ENCODE peak calls at places on chromosome 5, in four cellular contexts. U is tibial nerve, D is HFF-Myc, L is fibroblast of mammary gland. E is an unnamed sample.
A peak's percentile ranks its signal among the peaks of the same experiment; 100 is the strongest.

GRCh38 chr5:41856644-41857491 is 13.4 kb downstream of the OXCT1 start:
- DNase-seq in U (no peak), L (peak; percentile 79), D (no peak), E (peak; percentile 87)

GRCh38 chr5:71937906-71938698 is 169.2 kb upstream of the MAP1B start:
- DNase-seq in L (no peak), U (no peak), D (no peak), E (no peak)

GRCh38 chr5:65213921-65214525 is 267.7 kb downstream of the ADAMTS6 start:
- DNase-seq in D (no peak), L (peak; percentile 54), U (no peak), E (peak; percentile 56)

GRCh38 chr5:128403350-128403749 is 134.7 kb downstream of the FBN2 start:
- DNase-seq in D (no peak), U (no peak), L (no peak), E (no peak)

GRCh38 chr5:112064956-112065355 is 308.0 kb upstream of the NREP start:
- DNase-seq in L (no peak), U (no peak), D (no peak), E (no peak)

GRCh38 chr5:180645609-180646204 is 3.7 kb downstream of the FLT4 start:
- DNase-seq in U (no peak), L (no peak), D (no peak), E (no peak)

GRCh38 chr5:13917061-13917460 is 27.4 kb downstream of the DNAH5 start:
- DNase-seq in D (no peak), L (no peak), U (no peak), E (no peak)

GRCh38 chr5:33212900-33213299 is 227.9 kb upstream of the TARS1 start:
- DNase-seq in U (no peak), D (no peak), L (no peak), E (no peak)

GRCh38 chr5:154086641-154087040 is 47.9 kb downstream of the MFAP3 start:
- DNase-seq in D (peak; percentile 5), U (no peak), L (peak; percentile 74), E (no peak)

GRCh38 chr5:57889558-57889957 is 406.9 kb upstream of the ACTBL2 start:
- DNase-seq in L (peak; percentile 46), U (no peak), D (peak; percentile 49), E (peak; percentile 68)

GRCh38 chr5:124746916-124747769 is 704 bp upstream of the ZNF608 start:
- DNase-seq in L (peak; percentile 95), D (peak; percentile 91), U (peak; percentile 76), E (peak; percentile 98)
- H3K4me3 ChIP-seq in L (peak overlapping the region; percentile 63), D (peak overlapping the region; percentile 62), U (peak overlapping the region; percentile 62), E (peak overlapping the region; percentile 76)

DNA sequence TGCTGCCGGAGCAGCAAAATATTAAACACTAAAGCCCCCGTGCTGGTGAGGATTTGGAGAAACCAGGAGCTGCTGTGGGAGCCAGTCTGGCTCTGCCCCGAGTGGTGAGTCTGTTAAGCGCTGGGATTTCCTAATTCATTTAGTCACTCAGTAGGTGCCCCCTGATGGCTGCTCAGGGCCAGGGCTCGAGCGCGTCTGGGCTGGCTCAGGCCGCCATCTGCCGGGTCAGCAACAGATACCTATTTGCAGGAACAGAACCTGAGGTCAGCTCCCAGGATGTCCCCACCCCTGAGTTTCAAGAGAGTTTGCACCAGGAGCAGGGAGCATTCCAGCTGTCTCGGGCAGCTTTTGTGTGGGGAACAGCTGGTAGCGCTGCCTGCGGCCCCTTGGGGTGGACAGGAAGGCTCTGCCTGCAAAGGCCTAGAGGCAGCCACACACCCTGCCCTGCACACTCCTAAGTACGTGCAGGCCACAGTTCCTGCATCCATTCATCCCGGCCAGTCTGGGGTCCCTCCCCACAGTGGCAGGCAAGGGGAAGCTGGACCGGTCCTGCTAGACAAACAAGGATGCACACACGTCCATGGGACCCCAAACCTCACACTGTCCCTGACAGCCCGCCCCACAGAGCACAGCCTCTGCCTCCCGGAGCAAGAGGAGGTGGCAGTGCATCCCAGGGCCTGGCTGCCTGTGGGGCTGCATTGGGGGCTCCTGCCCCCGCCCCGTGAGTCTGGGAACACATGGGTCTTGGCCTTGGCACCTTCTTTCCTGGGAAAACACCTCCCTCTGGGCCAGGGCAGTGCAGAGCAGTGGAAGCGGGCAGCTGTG is 83.7 kb downstream of the ADAMTS2 start:
- DNase-seq in D (no peak), U (no peak), L (peak; percentile 50), E (peak; percentile 33)
- TF ChIP-seq CTCF in D (peak; percentile 43), U (no peak), L (peak; percentile 30), E (peak; percentile 18)

GRCh38 chr5:10629661-10630060 is 65.8 kb downstream of the ANKRD33B start:
- DNase-seq in U (no peak), L (no peak), D (no peak), E (no peak)

GRCh38 chr5:10630126-10630525 is 66.3 kb downstream of the ANKRD33B start:
- DNase-seq in L (no peak), U (no peak), D (no peak), E (no peak)

GRCh38 chr5:10632110-10632903 is 68.4 kb downstream of the ANKRD33B start:
- DNase-seq in L (peak; percentile 83), D (no peak), U (no peak), E (no peak)

GRCh38 chr5:10633271-10634049 is 69.6 kb downstream of the ANKRD33B start:
- DNase-seq in U (no peak), L (no peak), D (no peak), E (no peak)

GRCh38 chr5:10631597-10631996 is 67.7 kb downstream of the ANKRD33B start:
- DNase-seq in D (no peak), L (no peak), U (no peak), E (no peak)
- H3K4me3 ChIP-seq in D (no peak overlapping the region), L (no peak overlapping the region), U (no peak overlapping the region), E (no peak overlapping the region)

DNA sequence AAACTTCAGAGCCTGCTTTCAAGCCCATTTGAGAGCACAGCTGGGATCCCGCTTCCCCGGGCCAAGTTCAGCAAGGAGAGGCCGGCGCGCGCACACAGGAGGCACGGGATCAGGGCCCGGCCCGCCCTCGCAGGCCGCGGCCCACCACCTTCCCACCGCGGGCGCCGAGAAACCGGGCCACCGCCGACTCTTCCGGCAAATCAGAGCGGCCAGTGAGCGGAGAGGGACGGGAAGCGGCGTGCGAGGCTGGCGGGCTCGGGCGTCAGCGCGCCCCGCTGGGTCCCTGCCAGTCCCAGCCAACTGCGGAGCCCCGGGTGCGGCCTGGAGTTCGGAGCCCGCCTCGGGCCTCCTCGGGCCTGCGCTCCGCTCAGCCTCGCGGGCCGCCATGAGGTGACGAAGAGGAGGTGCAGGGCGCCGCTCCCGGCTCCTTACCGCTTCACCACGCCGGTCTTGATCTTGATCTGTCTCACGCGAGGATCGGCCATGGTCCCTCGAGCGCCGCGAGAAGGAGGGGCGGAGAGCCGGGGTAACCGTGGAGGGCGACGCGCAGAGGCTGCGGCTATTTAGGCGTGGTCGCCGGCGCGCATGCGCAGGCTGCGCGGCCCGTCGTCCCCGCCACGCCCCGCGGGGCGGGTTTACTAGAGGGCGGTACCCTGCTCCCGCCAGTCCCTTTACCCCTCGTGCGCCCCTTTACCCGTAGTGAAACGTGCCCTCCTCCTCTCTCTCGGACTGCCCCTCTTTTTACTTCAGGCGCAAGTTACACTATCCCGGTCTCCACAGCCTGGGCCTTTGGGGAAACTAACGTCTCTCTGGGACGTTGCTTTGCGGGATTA is at the start of gene TBCA:
- DNase-seq in L (peak; percentile 89), D (peak; percentile 59), U (peak; percentile 65), E (peak; percentile 95)
- TF ChIP-seq CTCF in L (no peak), D (no peak), U (peak; percentile 63), E (no peak)

GRCh38 chr5:174720612-174721521 is 3.5 kb upstream of the MSX2 start:
- DNase-seq in U (no peak), D (no peak), L (no peak), E (no peak)
- H3K4me3 ChIP-seq in U (peak overlapping the region; percentile 2), D (no peak overlapping the region), L (no peak overlapping the region), E (no peak overlapping the region)

DNA sequence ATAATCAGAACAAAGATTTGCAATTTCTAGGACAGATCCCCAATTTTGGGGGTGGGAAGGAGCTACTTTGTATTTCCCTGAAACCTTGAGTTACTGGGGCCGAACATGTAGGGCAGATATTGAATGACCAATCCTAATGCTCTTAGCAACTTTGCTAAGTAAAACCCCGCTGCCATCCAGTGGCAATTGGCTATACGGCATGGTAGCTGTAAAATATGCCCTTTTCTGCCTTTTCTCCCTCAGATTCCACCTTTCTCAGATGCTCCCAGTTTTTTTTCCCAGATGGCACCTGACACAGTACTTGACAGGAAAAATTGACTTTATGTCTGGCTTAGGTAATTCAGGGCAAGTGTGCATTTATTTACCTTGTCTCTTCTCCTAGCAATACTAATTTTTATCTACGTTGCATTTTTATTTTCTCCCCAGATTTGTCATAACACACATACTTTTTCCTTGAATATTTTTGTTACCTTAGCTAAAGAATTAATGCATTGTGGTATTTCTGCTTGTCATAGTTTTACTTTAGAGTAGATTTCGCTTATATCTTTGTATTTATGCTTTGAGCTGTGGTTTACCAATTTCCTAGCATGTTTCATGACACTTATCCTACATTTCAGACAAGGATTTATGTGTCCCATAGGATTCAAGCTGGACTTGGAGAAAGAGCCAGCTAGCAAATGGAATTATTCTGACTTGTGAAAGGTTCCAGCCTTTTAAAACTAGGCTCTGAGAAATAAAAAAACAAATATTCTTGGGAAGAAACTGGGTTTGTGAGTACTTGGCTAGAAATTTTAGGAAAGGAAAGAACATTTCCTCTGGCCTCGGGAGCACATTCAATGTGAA is 37.3 kb downstream of the PIK3R1 start:
- DNase-seq in D (peak; percentile 60), L (peak; percentile 85), U (no peak), E (peak; percentile 85)
- TF ChIP-seq CTCF in D (peak; percentile 74), L (peak; percentile 96), U (peak; percentile 71), E (peak; percentile 91)

GRCh38 chr5:134547999-134548626 is 22.6 kb downstream of the JADE2 start:
- DNase-seq in L (no peak), U (no peak), D (no peak), E (no peak)
- H3K4me3 ChIP-seq in L (no peak overlapping the region), U (no peak overlapping the region), D (no peak overlapping the region), E (no peak overlapping the region)

DNA sequence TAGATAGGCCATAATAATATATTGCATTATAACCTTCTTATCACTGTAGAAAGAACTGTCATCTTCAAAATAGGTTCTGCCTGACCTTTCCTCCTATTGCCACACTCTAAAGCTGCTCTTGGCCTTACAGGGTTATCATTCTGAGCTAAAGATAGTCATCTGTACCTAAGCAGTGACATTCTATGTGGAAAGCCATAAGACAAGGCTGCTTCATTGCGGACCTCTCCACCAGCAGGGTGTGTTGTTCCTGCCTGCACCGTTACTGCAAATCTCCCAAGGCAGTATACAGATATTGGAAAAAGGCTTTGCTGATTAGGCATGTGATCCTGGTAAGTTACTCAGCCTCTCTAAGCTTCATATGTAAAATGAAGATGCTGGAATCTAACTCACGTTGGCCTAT is 8.1 kb downstream of the ZNF622 start:
- DNase-seq in L (no peak), U (no peak), D (no peak), E (no peak)
- TF ChIP-seq CTCF in L (no peak), U (no peak), D (no peak), E (peak; percentile 11)

DNA sequence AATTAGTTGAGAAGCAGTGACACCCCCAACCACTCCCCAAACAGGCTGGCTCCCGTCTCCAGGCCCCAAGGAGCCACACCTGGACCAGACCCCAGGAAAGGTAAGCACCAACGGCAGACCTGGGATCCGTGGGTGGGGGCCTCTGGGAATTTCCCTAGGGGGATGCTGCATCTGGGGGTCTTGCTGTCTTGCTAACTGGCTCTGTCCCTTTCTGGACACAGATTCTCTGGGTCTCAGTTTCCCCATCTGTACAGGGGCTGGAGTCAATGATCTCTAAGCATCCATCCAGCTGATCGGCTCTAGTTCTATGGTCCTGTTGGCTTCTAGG is 27.9 kb upstream of the IL17B start:
- DNase-seq in L (no peak), U (no peak), D (no peak), E (no peak)
- H3K4me3 ChIP-seq in L (peak overlapping the region; percentile 56), U (peak overlapping the region; percentile 57), D (peak overlapping the region; percentile 64), E (peak overlapping the region; percentile 57)

E was measured in fibroblast of pulmonary artery.